ENCODE peak calls at places on chromosomes 3 and 15, in eight cellular contexts. J, H, W, A, R, S, C and L are unnamed samples.

GRCh38 chr3:14335774-14336413 is 66.5 kb upstream of the SLC6A6 start:
- DNase-seq in J (no peak), H (no peak), W (no peak), A (no peak), R (no peak), S (no peak), C (peak), L (no peak)

GRCh38 chr15:42502472-42502871 is 7.0 kb downstream of the SNAP23 start:
- DNase-seq in J (no peak), H (no peak), W (no peak), A (no peak), R (no peak), S (no peak), C (no peak), L (no peak)

GRCh38 chr3:24332092-24332491 is 162.6 kb downstream of the THRB start:
- DNase-seq in J (no peak), H (no peak), W (no peak), A (no peak), R (no peak), S (no peak), C (no peak), L (no peak)

GRCh38 chr3:178705925-178706324 is 169.7 kb downstream of the KCNMB2 start:
- DNase-seq in J (no peak), H (no peak), W (no peak), A (no peak), R (no peak), S (no peak), C (no peak), L (peak)

GRCh38 chr3:196193738-196194541 is 17.3 kb downstream of the ZDHHC19 start:
- DNase-seq in J (no peak), H (peak), W (no peak), A (no peak), R (no peak), S (no peak), C (no peak), L (no peak)

GRCh38 chr3:129936757-129937156 is 37.8 kb upstream of the TRH start:
- DNase-seq in J (no peak), H (peak), W (no peak), A (peak), R (peak), S (peak), C (peak), L (peak)

GRCh38 chr15:63110428-63111026 is 11.1 kb upstream of the LACTB start:
- DNase-seq in J (no peak), H (no peak), W (no peak), A (no peak), R (no peak), S (no peak), C (no peak), L (no peak)

GRCh38 chr3:167740961-167741587 is 5.6 kb downstream of the SERPINI1 start:
- DNase-seq in J (no peak), H (no peak), W (no peak), A (no peak), R (peak), S (peak), C (peak), L (peak)

GRCh38 chr3:30495172-30496124 is 111.0 kb upstream of the TGFBR2 start:
- DNase-seq in J (no peak), H (no peak), W (no peak), A (no peak), R (no peak), S (no peak), C (no peak), L (peak)

GRCh38 chr3:193982258-193982659 is 153.7 kb upstream of the HES1 start:
- DNase-seq in J (no peak), H (peak), W (no peak), A (no peak), R (peak), S (peak), C (no peak), L (no peak)

GRCh38 chr3:45987368-45988099 is 8.1 kb downstream of the FYCO1 start:
- DNase-seq in J (no peak), H (no peak), W (no peak), A (no peak), R (peak), S (peak), C (no peak), L (peak)

GRCh38 chr3:97952280-97952679 is 20.0 kb downstream of the RIOX2 start:
- DNase-seq in J (no peak), H (peak), W (no peak), A (no peak), R (no peak), S (peak), C (no peak), L (peak)

GRCh38 chr3:71244153-71245051 is 339.1 kb downstream of the FOXP1 start:
- DNase-seq in J (no peak), H (peak), W (no peak), A (peak), R (no peak), S (peak), C (no peak), L (peak)